ENCODE peak calls at places on chromosome 16, in five cellular contexts. One of them, this sample, is unnamed.

GRCh38 chr16:65658339-65659275 is 536.7 kb upstream of the CDH11 start:
- DNase-seq in A549: peak; percentile 18
- DNase-seq in effector memory CD4-positive, alpha-beta T cell: no peak
- DNase-seq in breast epithelium: no peak
- DNase-seq in lung: no peak
- DNase-seq in this sample: no peak

GRCh38 chr16:11759163-11759834 is 16.6 kb upstream of the TXNDC11 start:
- DNase-seq in lung: no peak
- DNase-seq in breast epithelium: no peak
- DNase-seq in A549: no peak
- DNase-seq in effector memory CD4-positive, alpha-beta T cell: no peak
- DNase-seq in this sample: no peak

GRCh38 chr16:62950351-62950750 is 914.1 kb upstream of the CDH8 start:
- DNase-seq in lung: no peak
- DNase-seq in breast epithelium: no peak
- DNase-seq in effector memory CD4-positive, alpha-beta T cell: no peak
- DNase-seq in A549: no peak
- DNase-seq in this sample: no peak

GRCh38 chr16:785563-786535 is 2.3 kb downstream of the RPUSD1 start:
- DNase-seq in A549: peak; percentile 77
- DNase-seq in lung: peak; percentile 72
- DNase-seq in breast epithelium: peak; percentile 79
- DNase-seq in effector memory CD4-positive, alpha-beta T cell: peak; percentile 57
- DNase-seq in this sample: no peak

GRCh38 chr16:85269165-85269564 is 156.9 kb upstream of the CIBAR2 start:
- DNase-seq in lung: no peak
- DNase-seq in breast epithelium: no peak
- DNase-seq in effector memory CD4-positive, alpha-beta T cell: no peak
- DNase-seq in A549: no peak
- DNase-seq in this sample: no peak

GRCh38 chr16:3513892-3514600 is 13.2 kb downstream of the CLUAP1 start:
- DNase-seq in A549: no peak
- DNase-seq in effector memory CD4-positive, alpha-beta T cell: no peak
- DNase-seq in breast epithelium: peak; percentile 30
- DNase-seq in lung: no peak
- DNase-seq in this sample: no peak

GRCh38 chr16:17723735-17724134 is 253.0 kb upstream of the XYLT1 start:
- DNase-seq in A549: no peak
- DNase-seq in effector memory CD4-positive, alpha-beta T cell: no peak
- DNase-seq in lung: no peak
- DNase-seq in breast epithelium: no peak
- DNase-seq in this sample: no peak

GRCh38 chr16:74439685-74440084 is 18.4 kb upstream of the CLEC18B start:
- DNase-seq in lung: no peak
- DNase-seq in effector memory CD4-positive, alpha-beta T cell: no peak
- DNase-seq in breast epithelium: no peak
- DNase-seq in A549: no peak
- DNase-seq in this sample: no peak

GRCh38 chr16:12173121-12173520 is 196.6 kb downstream of the SNX29 start:
- DNase-seq in A549: no peak
- DNase-seq in breast epithelium: no peak
- DNase-seq in lung: no peak
- DNase-seq in effector memory CD4-positive, alpha-beta T cell: no peak
- DNase-seq in this sample: no peak

GRCh38 chr16:73420244-73421040 is 372.5 kb upstream of the ZFHX3 start:
- DNase-seq in breast epithelium: no peak
- DNase-seq in lung: no peak
- DNase-seq in A549: peak; percentile 29
- DNase-seq in effector memory CD4-positive, alpha-beta T cell: no peak
- DNase-seq in this sample: no peak

GRCh38 chr16:24844101-24845030 is 1.4 kb upstream of the SLC5A11 start:
- DNase-seq in lung: no peak
- DNase-seq in breast epithelium: no peak
- DNase-seq in A549: peak; percentile 93
- DNase-seq in effector memory CD4-positive, alpha-beta T cell: no peak
- DNase-seq in this sample: no peak

GRCh38 chr16:19833176-19833575 is 51.5 kb downstream of the GPRC5B start:
- DNase-seq in lung: no peak
- DNase-seq in breast epithelium: no peak
- DNase-seq in effector memory CD4-positive, alpha-beta T cell: no peak
- DNase-seq in A549: no peak
- DNase-seq in this sample: no peak

GRCh38 chr16:14500791-14501190 is 129.3 kb downstream of the PARN start:
- DNase-seq in effector memory CD4-positive, alpha-beta T cell: no peak
- DNase-seq in A549: no peak
- DNase-seq in lung: no peak
- DNase-seq in breast epithelium: no peak
- DNase-seq in this sample: no peak

GRCh38 chr16:69566437-69567030 is 768 bp downstream of the NFAT5 start:
- DNase-seq in A549: peak; percentile 79
- DNase-seq in effector memory CD4-positive, alpha-beta T cell: no peak
- DNase-seq in breast epithelium: peak; percentile 58
- DNase-seq in lung: peak; percentile 68
- DNase-seq in this sample: peak; percentile 72

GRCh38 chr16:49701867-49702494 is 153.9 kb downstream of the ZNF423 start:
- DNase-seq in effector memory CD4-positive, alpha-beta T cell: no peak
- DNase-seq in A549: no peak
- DNase-seq in breast epithelium: no peak
- DNase-seq in lung: peak; percentile 46
- DNase-seq in this sample: no peak

GRCh38 chr16:47110939-47111338 is 32.8 kb downstream of the NETO2 start:
- DNase-seq in breast epithelium: no peak
- DNase-seq in lung: no peak
- DNase-seq in A549: peak; percentile 23
- DNase-seq in effector memory CD4-positive, alpha-beta T cell: no peak
- DNase-seq in this sample: no peak

GRCh38 chr16:54930034-54930938 is at the start of gene IRX5:
- DNase-seq in effector memory CD4-positive, alpha-beta T cell: no peak
- DNase-seq in A549: peak; percentile 96
- DNase-seq in lung: peak; percentile 93
- DNase-seq in breast epithelium: peak; percentile 96
- DNase-seq in this sample: peak; percentile 76

GRCh38 chr16:84482001-84482891 is 22.2 kb downstream of the MEAK7 start:
- DNase-seq in effector memory CD4-positive, alpha-beta T cell: no peak
- DNase-seq in lung: no peak
- DNase-seq in A549: no peak
- DNase-seq in breast epithelium: peak; percentile 49
- DNase-seq in this sample: peak; percentile 90

GRCh38 chr16:22694887-22695382 is 119.0 kb upstream of the HS3ST2 start:
- DNase-seq in lung: no peak
- DNase-seq in effector memory CD4-positive, alpha-beta T cell: no peak
- DNase-seq in A549: no peak
- DNase-seq in breast epithelium: no peak
- DNase-seq in this sample: peak; percentile 0

DNA sequence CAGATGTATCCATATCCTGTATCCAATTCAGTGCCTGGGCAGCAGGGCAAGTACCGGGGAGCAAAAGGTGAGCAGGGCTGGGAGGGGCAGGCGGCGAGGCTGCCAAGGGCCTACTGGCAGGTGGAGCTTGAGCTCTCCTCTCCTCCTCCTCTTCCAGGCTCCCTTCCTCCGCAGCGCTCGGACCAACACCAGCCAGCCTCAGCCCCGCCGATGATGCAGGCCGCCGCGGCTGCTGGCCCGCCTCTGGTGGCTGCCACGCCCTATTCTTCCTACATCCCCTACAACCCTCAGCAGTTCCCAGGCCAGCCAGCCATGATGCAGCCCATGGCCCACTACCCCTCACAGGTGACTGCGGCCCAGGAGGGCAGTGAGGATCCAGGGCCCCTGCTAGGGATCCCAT is 11.6 kb downstream of the ATXN2L start:
- DNase-seq in A549: no peak
- DNase-seq in effector memory CD4-positive, alpha-beta T cell: no peak
- DNase-seq in breast epithelium: no peak
- DNase-seq in lung: no peak
- DNase-seq in this sample: no peak
- H3K27ac ChIP-seq in A549: no peak overlapping the region
- H3K27ac ChIP-seq in effector memory CD4-positive, alpha-beta T cell: no peak overlapping the region
- H3K27ac ChIP-seq in breast epithelium: no peak overlapping the region
- H3K27ac ChIP-seq in lung: no peak overlapping the region
- H3K27ac ChIP-seq in this sample: no peak overlapping the region

GRCh38 chr16:86597126-86597879 is 19.0 kb downstream of the FOXL1 start:
- DNase-seq in effector memory CD4-positive, alpha-beta T cell: no peak
- DNase-seq in lung: no peak
- DNase-seq in A549: no peak
- DNase-seq in breast epithelium: no peak
- DNase-seq in this sample: no peak
- H3K27ac ChIP-seq in effector memory CD4-positive, alpha-beta T cell: no peak overlapping the region
- H3K27ac ChIP-seq in lung: no peak overlapping the region
- H3K27ac ChIP-seq in A549: no peak overlapping the region
- H3K27ac ChIP-seq in breast epithelium: no peak overlapping the region
- H3K27ac ChIP-seq in this sample: no peak overlapping the region

DNA sequence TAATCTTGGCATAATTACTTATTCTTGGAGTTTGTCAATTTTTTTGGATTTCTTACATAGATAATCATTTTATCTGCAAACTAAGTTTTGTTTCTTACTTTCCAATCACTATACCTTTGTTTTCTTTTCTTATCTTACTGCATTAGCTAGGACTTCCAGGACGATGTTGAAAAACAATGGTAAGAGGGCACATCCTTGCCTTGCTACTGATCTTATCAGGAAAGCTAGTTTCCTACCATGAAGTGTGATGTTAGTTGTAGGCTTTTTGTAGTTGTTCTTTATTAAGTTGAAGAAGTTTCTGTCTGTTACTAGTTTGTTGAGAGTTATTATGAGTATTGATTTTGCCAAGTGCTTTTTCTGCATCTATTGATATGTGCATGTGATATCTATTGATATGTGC is 31.0 kb downstream of the CDH13 start:
- DNase-seq in effector memory CD4-positive, alpha-beta T cell: no peak
- DNase-seq in breast epithelium: no peak
- DNase-seq in A549: no peak
- DNase-seq in lung: no peak
- DNase-seq in this sample: no peak
- H3K27ac ChIP-seq in effector memory CD4-positive, alpha-beta T cell: no peak overlapping the region
- H3K27ac ChIP-seq in breast epithelium: no peak overlapping the region
- H3K27ac ChIP-seq in A549: no peak overlapping the region
- H3K27ac ChIP-seq in lung: no peak overlapping the region
- H3K27ac ChIP-seq in this sample: no peak overlapping the region

GRCh38 chr16:67535201-67535600 is 6.6 kb downstream of the RIPOR1 start:
- DNase-seq in A549: no peak
- DNase-seq in breast epithelium: no peak
- DNase-seq in lung: no peak
- DNase-seq in effector memory CD4-positive, alpha-beta T cell: no peak
- DNase-seq in this sample: no peak

GRCh38 chr16:67531247-67531646 is 2.6 kb downstream of the RIPOR1 start:
- DNase-seq in lung: no peak
- DNase-seq in A549: no peak
- DNase-seq in breast epithelium: no peak
- DNase-seq in effector memory CD4-positive, alpha-beta T cell: no peak
- DNase-seq in this sample: no peak

GRCh38 chr16:67534420-67534819 is 5.8 kb downstream of the RIPOR1 start:
- DNase-seq in effector memory CD4-positive, alpha-beta T cell: no peak
- DNase-seq in breast epithelium: no peak
- DNase-seq in lung: no peak
- DNase-seq in A549: no peak
- DNase-seq in this sample: no peak

GRCh38 chr16:67530013-67530939 is 1.6 kb downstream of the RIPOR1 start:
- DNase-seq in effector memory CD4-positive, alpha-beta T cell: no peak
- DNase-seq in breast epithelium: no peak
- DNase-seq in A549: no peak
- DNase-seq in lung: peak; percentile 67
- DNase-seq in this sample: peak; percentile 65

DNA sequence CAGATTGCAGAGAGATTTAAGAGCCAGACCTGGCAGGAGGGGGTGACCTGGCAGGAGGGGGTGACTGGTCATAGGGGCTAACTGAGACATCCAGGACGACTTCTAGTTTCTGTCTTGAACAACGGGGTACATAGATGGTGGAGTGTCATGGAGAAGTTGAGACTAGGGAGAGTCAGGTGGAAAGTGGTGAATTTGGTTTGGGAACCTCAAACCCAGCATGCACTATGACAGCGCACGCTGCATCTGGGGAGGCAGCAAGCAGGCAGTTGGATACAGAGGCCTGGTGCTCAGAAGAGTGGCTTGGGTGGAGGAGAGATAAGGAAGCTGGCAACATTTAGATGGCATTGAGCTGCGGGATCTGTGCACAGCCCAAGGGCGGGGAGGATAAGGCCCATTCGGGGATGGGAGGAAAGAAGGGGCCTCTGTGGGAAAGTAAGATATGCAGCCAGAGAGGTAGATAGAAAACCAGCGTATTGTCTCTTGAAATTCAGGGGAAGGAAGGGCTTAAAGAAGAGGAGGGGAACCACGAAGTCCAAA is 4.5 kb downstream of the RIPOR1 start:
- DNase-seq in effector memory CD4-positive, alpha-beta T cell: no peak
- DNase-seq in A549: no peak
- DNase-seq in breast epithelium: no peak
- DNase-seq in lung: no peak
- DNase-seq in this sample: no peak
- H3K27ac ChIP-seq in effector memory CD4-positive, alpha-beta T cell: no peak overlapping the region
- H3K27ac ChIP-seq in A549: no peak overlapping the region
- H3K27ac ChIP-seq in breast epithelium: no peak overlapping the region
- H3K27ac ChIP-seq in lung: no peak overlapping the region
- H3K27ac ChIP-seq in this sample: no peak overlapping the region